ENCODE peak calls at places on chromosomes 4 and X, in seven cellular contexts. One of them, this sample, is unnamed.

GRCh38 chr4:121950680-121951569 is 935 bp downstream of the TRPC3 start:
- DNase-seq in head of caudate nucleus: peak
- DNase-seq in midbrain: no peak
- DNase-seq in activated CD4-positive, alpha-beta memory T cell treated with anti-CD3 and anti-CD28 coated beads, Interleukin-2, amount 10 ng/mL, durations not matched to agents 7 days and 5 days: peak
- DNase-seq in SW480: peak
- DNase-seq in fibroblast of lung: peak
- DNase-seq in hippocampal formation: no peak
- DNase-seq in this sample: no peak

GRCh38 chr4:22264261-22264660 is 251.6 kb downstream of the ADGRA3 start:
- DNase-seq in fibroblast of lung: no peak
- DNase-seq in activated CD4-positive, alpha-beta memory T cell treated with anti-CD3 and anti-CD28 coated beads, Interleukin-2, amount 10 ng/mL, durations not matched to agents 7 days and 5 days: no peak
- DNase-seq in head of caudate nucleus: no peak
- DNase-seq in SW480: no peak
- DNase-seq in midbrain: no peak
- DNase-seq in hippocampal formation: no peak
- DNase-seq in this sample: no peak

GRCh38 chrX:80335062-80335830 is 85.0 kb upstream of the TENT5D start:
- DNase-seq in head of caudate nucleus: no peak
- DNase-seq in midbrain: no peak
- DNase-seq in fibroblast of lung: no peak
- DNase-seq in activated CD4-positive, alpha-beta memory T cell treated with anti-CD3 and anti-CD28 coated beads, Interleukin-2, amount 10 ng/mL, durations not matched to agents 7 days and 5 days: no peak
- DNase-seq in SW480: no peak
- DNase-seq in hippocampal formation: no peak
- DNase-seq in this sample: no peak

GRCh38 chr4:10584042-10584441 is 100.5 kb downstream of the CLNK start:
- DNase-seq in head of caudate nucleus: no peak
- DNase-seq in activated CD4-positive, alpha-beta memory T cell treated with anti-CD3 and anti-CD28 coated beads, Interleukin-2, amount 10 ng/mL, durations not matched to agents 7 days and 5 days: no peak
- DNase-seq in fibroblast of lung: peak
- DNase-seq in midbrain: no peak
- DNase-seq in SW480: peak
- DNase-seq in hippocampal formation: no peak
- DNase-seq in this sample: peak

GRCh38 chrX:128739539-128739938 is 687.3 kb upstream of the ACTRT1 start:
- DNase-seq in fibroblast of lung: no peak
- DNase-seq in head of caudate nucleus: no peak
- DNase-seq in midbrain: no peak
- DNase-seq in hippocampal formation: no peak
- DNase-seq in SW480: no peak
- DNase-seq in activated CD4-positive, alpha-beta memory T cell treated with anti-CD3 and anti-CD28 coated beads, Interleukin-2, amount 10 ng/mL, durations not matched to agents 7 days and 5 days: no peak
- DNase-seq in this sample: no peak

GRCh38 chrX:154750301-154751120 is at the start of gene GAB3:
- DNase-seq in fibroblast of lung: no peak
- DNase-seq in SW480: peak
- DNase-seq in hippocampal formation: no peak
- DNase-seq in activated CD4-positive, alpha-beta memory T cell treated with anti-CD3 and anti-CD28 coated beads, Interleukin-2, amount 10 ng/mL, durations not matched to agents 7 days and 5 days: peak
- DNase-seq in midbrain: no peak
- DNase-seq in head of caudate nucleus: no peak
- DNase-seq in this sample: no peak

GRCh38 chrX:1507511-1508463 is 29.2 kb downstream of the P2RY8 start:
- DNase-seq in SW480: no peak
- DNase-seq in head of caudate nucleus: no peak
- DNase-seq in hippocampal formation: no peak
- DNase-seq in fibroblast of lung: no peak
- DNase-seq in midbrain: no peak
- DNase-seq in activated CD4-positive, alpha-beta memory T cell treated with anti-CD3 and anti-CD28 coated beads, Interleukin-2, amount 10 ng/mL, durations not matched to agents 7 days and 5 days: peak
- DNase-seq in this sample: no peak

GRCh38 chrX:45385767-45386166 is 185.1 kb upstream of the DIPK2B start:
- DNase-seq in activated CD4-positive, alpha-beta memory T cell treated with anti-CD3 and anti-CD28 coated beads, Interleukin-2, amount 10 ng/mL, durations not matched to agents 7 days and 5 days: no peak
- DNase-seq in fibroblast of lung: peak
- DNase-seq in head of caudate nucleus: no peak
- DNase-seq in SW480: no peak
- DNase-seq in hippocampal formation: no peak
- DNase-seq in midbrain: no peak
- DNase-seq in this sample: no peak

GRCh38 chr4:67928547-67928946 is 34.7 kb downstream of the TMPRSS11A start:
- DNase-seq in fibroblast of lung: peak
- DNase-seq in midbrain: no peak
- DNase-seq in hippocampal formation: no peak
- DNase-seq in head of caudate nucleus: no peak
- DNase-seq in SW480: no peak
- DNase-seq in activated CD4-positive, alpha-beta memory T cell treated with anti-CD3 and anti-CD28 coated beads, Interleukin-2, amount 10 ng/mL, durations not matched to agents 7 days and 5 days: no peak
- DNase-seq in this sample: no peak

GRCh38 chr4:153530284-153530995 is 64.3 kb downstream of the TMEM131L start:
- DNase-seq in head of caudate nucleus: no peak
- DNase-seq in hippocampal formation: no peak
- DNase-seq in SW480: no peak
- DNase-seq in activated CD4-positive, alpha-beta memory T cell treated with anti-CD3 and anti-CD28 coated beads, Interleukin-2, amount 10 ng/mL, durations not matched to agents 7 days and 5 days: peak
- DNase-seq in midbrain: no peak
- DNase-seq in fibroblast of lung: no peak
- DNase-seq in this sample: no peak

GRCh38 chr4:139243448-139244365 is 36.3 kb downstream of the MGARP start:
- DNase-seq in SW480: no peak
- DNase-seq in midbrain: no peak
- DNase-seq in activated CD4-positive, alpha-beta memory T cell treated with anti-CD3 and anti-CD28 coated beads, Interleukin-2, amount 10 ng/mL, durations not matched to agents 7 days and 5 days: no peak
- DNase-seq in hippocampal formation: no peak
- DNase-seq in head of caudate nucleus: no peak
- DNase-seq in fibroblast of lung: peak
- DNase-seq in this sample: no peak

GRCh38 chr4:148961526-148961925 is 519.3 kb upstream of the NR3C2 start:
- DNase-seq in head of caudate nucleus: no peak
- DNase-seq in SW480: no peak
- DNase-seq in fibroblast of lung: no peak
- DNase-seq in hippocampal formation: no peak
- DNase-seq in activated CD4-positive, alpha-beta memory T cell treated with anti-CD3 and anti-CD28 coated beads, Interleukin-2, amount 10 ng/mL, durations not matched to agents 7 days and 5 days: no peak
- DNase-seq in midbrain: no peak
- DNase-seq in this sample: no peak

GRCh38 chrX:97609357-97609756 is 725.6 kb downstream of the RPA4 start:
- DNase-seq in activated CD4-positive, alpha-beta memory T cell treated with anti-CD3 and anti-CD28 coated beads, Interleukin-2, amount 10 ng/mL, durations not matched to agents 7 days and 5 days: no peak
- DNase-seq in hippocampal formation: no peak
- DNase-seq in SW480: no peak
- DNase-seq in head of caudate nucleus: no peak
- DNase-seq in midbrain: no peak
- DNase-seq in fibroblast of lung: no peak
- DNase-seq in this sample: no peak

GRCh38 chr4:186657766-186658165 is 65.9 kb downstream of the FAT1 start:
- DNase-seq in midbrain: peak
- DNase-seq in head of caudate nucleus: no peak
- DNase-seq in activated CD4-positive, alpha-beta memory T cell treated with anti-CD3 and anti-CD28 coated beads, Interleukin-2, amount 10 ng/mL, durations not matched to agents 7 days and 5 days: no peak
- DNase-seq in fibroblast of lung: peak
- DNase-seq in hippocampal formation: peak
- DNase-seq in SW480: peak
- DNase-seq in this sample: peak

GRCh38 chr4:14125375-14126129 is 498.0 kb upstream of the BOD1L1 start:
- DNase-seq in head of caudate nucleus: no peak
- DNase-seq in SW480: no peak
- DNase-seq in activated CD4-positive, alpha-beta memory T cell treated with anti-CD3 and anti-CD28 coated beads, Interleukin-2, amount 10 ng/mL, durations not matched to agents 7 days and 5 days: no peak
- DNase-seq in hippocampal formation: no peak
- DNase-seq in midbrain: no peak
- DNase-seq in fibroblast of lung: no peak
- DNase-seq in this sample: peak

GRCh38 chr4:139266583-139267257 is 13.3 kb downstream of the MGARP start:
- DNase-seq in SW480: peak
- DNase-seq in fibroblast of lung: peak
- DNase-seq in hippocampal formation: peak
- DNase-seq in midbrain: peak
- DNase-seq in head of caudate nucleus: peak
- DNase-seq in activated CD4-positive, alpha-beta memory T cell treated with anti-CD3 and anti-CD28 coated beads, Interleukin-2, amount 10 ng/mL, durations not matched to agents 7 days and 5 days: peak
- DNase-seq in this sample: peak

GRCh38 chr4:26015133-26015651 is 101.2 kb downstream of the SMIM20 start:
- DNase-seq in hippocampal formation: no peak
- DNase-seq in fibroblast of lung: peak
- DNase-seq in SW480: no peak
- DNase-seq in head of caudate nucleus: no peak
- DNase-seq in midbrain: no peak
- DNase-seq in activated CD4-positive, alpha-beta memory T cell treated with anti-CD3 and anti-CD28 coated beads, Interleukin-2, amount 10 ng/mL, durations not matched to agents 7 days and 5 days: no peak
- DNase-seq in this sample: peak

GRCh38 chr4:138875886-138876608 is 139.5 kb upstream of the NOCT start:
- DNase-seq in head of caudate nucleus: no peak
- DNase-seq in midbrain: no peak
- DNase-seq in fibroblast of lung: peak
- DNase-seq in hippocampal formation: no peak
- DNase-seq in SW480: peak
- DNase-seq in activated CD4-positive, alpha-beta memory T cell treated with anti-CD3 and anti-CD28 coated beads, Interleukin-2, amount 10 ng/mL, durations not matched to agents 7 days and 5 days: no peak
- DNase-seq in this sample: no peak

GRCh38 chr4:25207997-25208396 is 25.8 kb upstream of the PI4K2B start:
- DNase-seq in activated CD4-positive, alpha-beta memory T cell treated with anti-CD3 and anti-CD28 coated beads, Interleukin-2, amount 10 ng/mL, durations not matched to agents 7 days and 5 days: no peak
- DNase-seq in fibroblast of lung: no peak
- DNase-seq in hippocampal formation: no peak
- DNase-seq in midbrain: no peak
- DNase-seq in head of caudate nucleus: no peak
- DNase-seq in SW480: no peak
- DNase-seq in this sample: no peak

GRCh38 chr4:41038304-41038703 is 176.0 kb downstream of the APBB2 start:
- DNase-seq in SW480: no peak
- DNase-seq in hippocampal formation: no peak
- DNase-seq in fibroblast of lung: no peak
- DNase-seq in activated CD4-positive, alpha-beta memory T cell treated with anti-CD3 and anti-CD28 coated beads, Interleukin-2, amount 10 ng/mL, durations not matched to agents 7 days and 5 days: no peak
- DNase-seq in head of caudate nucleus: no peak
- DNase-seq in midbrain: no peak
- DNase-seq in this sample: no peak

GRCh38 chr4:3495341-3495975 is 32.4 kb downstream of the DOK7 start:
- DNase-seq in activated CD4-positive, alpha-beta memory T cell treated with anti-CD3 and anti-CD28 coated beads, Interleukin-2, amount 10 ng/mL, durations not matched to agents 7 days and 5 days: no peak
- DNase-seq in hippocampal formation: no peak
- DNase-seq in midbrain: no peak
- DNase-seq in SW480: no peak
- DNase-seq in head of caudate nucleus: no peak
- DNase-seq in fibroblast of lung: no peak
- DNase-seq in this sample: no peak

GRCh38 chr4:109967798-109968520 is 55.3 kb downstream of the EGF start:
- DNase-seq in hippocampal formation: no peak
- DNase-seq in midbrain: no peak
- DNase-seq in activated CD4-positive, alpha-beta memory T cell treated with anti-CD3 and anti-CD28 coated beads, Interleukin-2, amount 10 ng/mL, durations not matched to agents 7 days and 5 days: no peak
- DNase-seq in fibroblast of lung: peak
- DNase-seq in head of caudate nucleus: no peak
- DNase-seq in SW480: no peak
- DNase-seq in this sample: no peak

GRCh38 chr4:38109896-38110295 is 149.7 kb downstream of the PTTG2 start:
- DNase-seq in fibroblast of lung: no peak
- DNase-seq in hippocampal formation: no peak
- DNase-seq in activated CD4-positive, alpha-beta memory T cell treated with anti-CD3 and anti-CD28 coated beads, Interleukin-2, amount 10 ng/mL, durations not matched to agents 7 days and 5 days: no peak
- DNase-seq in head of caudate nucleus: no peak
- DNase-seq in midbrain: no peak
- DNase-seq in SW480: no peak
- DNase-seq in this sample: no peak

GRCh38 chrX:7109838-7110793 is 37.4 kb upstream of the STS start:
- DNase-seq in head of caudate nucleus: no peak
- DNase-seq in SW480: no peak
- DNase-seq in activated CD4-positive, alpha-beta memory T cell treated with anti-CD3 and anti-CD28 coated beads, Interleukin-2, amount 10 ng/mL, durations not matched to agents 7 days and 5 days: no peak
- DNase-seq in hippocampal formation: no peak
- DNase-seq in fibroblast of lung: no peak
- DNase-seq in midbrain: no peak
- DNase-seq in this sample: no peak

GRCh38 chr4:8468746-8469535 is 28.4 kb downstream of the TRMT44 start:
- DNase-seq in SW480: peak
- DNase-seq in fibroblast of lung: peak
- DNase-seq in hippocampal formation: peak
- DNase-seq in head of caudate nucleus: peak
- DNase-seq in midbrain: peak
- DNase-seq in activated CD4-positive, alpha-beta memory T cell treated with anti-CD3 and anti-CD28 coated beads, Interleukin-2, amount 10 ng/mL, durations not matched to agents 7 days and 5 days: peak
- DNase-seq in this sample: peak

GRCh38 chrX:32392655-32393054 is 818.7 kb downstream of the DMD start:
- DNase-seq in midbrain: no peak
- DNase-seq in hippocampal formation: no peak
- DNase-seq in fibroblast of lung: no peak
- DNase-seq in SW480: no peak
- DNase-seq in activated CD4-positive, alpha-beta memory T cell treated with anti-CD3 and anti-CD28 coated beads, Interleukin-2, amount 10 ng/mL, durations not matched to agents 7 days and 5 days: no peak
- DNase-seq in head of caudate nucleus: no peak
- DNase-seq in this sample: no peak

GRCh38 chr4:1226598-1226997 is 22.3 kb downstream of the CTBP1 start:
- DNase-seq in SW480: no peak
- DNase-seq in head of caudate nucleus: no peak
- DNase-seq in fibroblast of lung: no peak
- DNase-seq in midbrain: no peak
- DNase-seq in hippocampal formation: no peak
- DNase-seq in activated CD4-positive, alpha-beta memory T cell treated with anti-CD3 and anti-CD28 coated beads, Interleukin-2, amount 10 ng/mL, durations not matched to agents 7 days and 5 days: no peak
- DNase-seq in this sample: no peak

GRCh38 chr4:304987-305680 is at the start of gene ZNF732:
- DNase-seq in activated CD4-positive, alpha-beta memory T cell treated with anti-CD3 and anti-CD28 coated beads, Interleukin-2, amount 10 ng/mL, durations not matched to agents 7 days and 5 days: no peak
- DNase-seq in midbrain: peak
- DNase-seq in SW480: no peak
- DNase-seq in fibroblast of lung: peak
- DNase-seq in head of caudate nucleus: peak
- DNase-seq in hippocampal formation: no peak
- DNase-seq in this sample: no peak

GRCh38 chr4:164221631-164222030 is 532.3 kb upstream of the SMIM31 start:
- DNase-seq in head of caudate nucleus: no peak
- DNase-seq in fibroblast of lung: peak
- DNase-seq in activated CD4-positive, alpha-beta memory T cell treated with anti-CD3 and anti-CD28 coated beads, Interleukin-2, amount 10 ng/mL, durations not matched to agents 7 days and 5 days: no peak
- DNase-seq in midbrain: no peak
- DNase-seq in hippocampal formation: no peak
- DNase-seq in SW480: no peak
- DNase-seq in this sample: no peak

GRCh38 chr4:122632396-122633143 is 11.7 kb upstream of the IL21 start:
- DNase-seq in fibroblast of lung: peak
- DNase-seq in head of caudate nucleus: no peak
- DNase-seq in SW480: no peak
- DNase-seq in hippocampal formation: no peak
- DNase-seq in midbrain: no peak
- DNase-seq in activated CD4-positive, alpha-beta memory T cell treated with anti-CD3 and anti-CD28 coated beads, Interleukin-2, amount 10 ng/mL, durations not matched to agents 7 days and 5 days: no peak
- DNase-seq in this sample: no peak

GRCh38 chrX:120316587-120317283 is 5.5 kb upstream of the TMEM255A start:
- DNase-seq in fibroblast of lung: peak
- DNase-seq in hippocampal formation: no peak
- DNase-seq in SW480: peak
- DNase-seq in head of caudate nucleus: no peak
- DNase-seq in activated CD4-positive, alpha-beta memory T cell treated with anti-CD3 and anti-CD28 coated beads, Interleukin-2, amount 10 ng/mL, durations not matched to agents 7 days and 5 days: no peak
- DNase-seq in midbrain: no peak
- DNase-seq in this sample: no peak

GRCh38 chrX:22069586-22069985 is 37.5 kb downstream of the PHEX start:
- DNase-seq in head of caudate nucleus: no peak
- DNase-seq in hippocampal formation: no peak
- DNase-seq in SW480: no peak
- DNase-seq in fibroblast of lung: no peak
- DNase-seq in activated CD4-positive, alpha-beta memory T cell treated with anti-CD3 and anti-CD28 coated beads, Interleukin-2, amount 10 ng/mL, durations not matched to agents 7 days and 5 days: no peak
- DNase-seq in midbrain: no peak
- DNase-seq in this sample: no peak

GRCh38 chrX:154457491-154458115 is 478 bp upstream of the PLXNA3 start:
- DNase-seq in hippocampal formation: no peak
- DNase-seq in activated CD4-positive, alpha-beta memory T cell treated with anti-CD3 and anti-CD28 coated beads, Interleukin-2, amount 10 ng/mL, durations not matched to agents 7 days and 5 days: peak
- DNase-seq in SW480: peak
- DNase-seq in head of caudate nucleus: no peak
- DNase-seq in midbrain: peak
- DNase-seq in fibroblast of lung: no peak
- DNase-seq in this sample: no peak

GRCh38 chr4:7348946-7349900 is 85.5 kb downstream of the PSAPL1 start:
- DNase-seq in head of caudate nucleus: no peak
- DNase-seq in hippocampal formation: no peak
- DNase-seq in activated CD4-positive, alpha-beta memory T cell treated with anti-CD3 and anti-CD28 coated beads, Interleukin-2, amount 10 ng/mL, durations not matched to agents 7 days and 5 days: no peak
- DNase-seq in fibroblast of lung: no peak
- DNase-seq in midbrain: no peak
- DNase-seq in SW480: no peak
- DNase-seq in this sample: no peak

GRCh38 chr4:29805245-29805644 is 914.9 kb upstream of the PCDH7 start:
- DNase-seq in head of caudate nucleus: no peak
- DNase-seq in hippocampal formation: no peak
- DNase-seq in midbrain: no peak
- DNase-seq in SW480: no peak
- DNase-seq in fibroblast of lung: no peak
- DNase-seq in activated CD4-positive, alpha-beta memory T cell treated with anti-CD3 and anti-CD28 coated beads, Interleukin-2, amount 10 ng/mL, durations not matched to agents 7 days and 5 days: no peak
- DNase-seq in this sample: peak

This sample was measured in globus pallidus.